ENCODE peak calls at places on chromosomes 4 and X, in seven cellular contexts. One of them, this sample, is unnamed.

GRCh38 chr4:22385615-22386014 is 130.3 kb downstream of the ADGRA3 start:
- DNase-seq in EH: peak
- DNase-seq in LoVo: no peak
- DNase-seq in stimulated activated CD4-positive, alpha-beta T cell treated with anti-CD3 and anti-CD28 coated beads, Interleukin-4, amount 100 ng/mL, for 1 hour: no peak
- DNase-seq in HEK293T: no peak
- DNase-seq in NCI-H1092: no peak
- DNase-seq in NCI-H2171 treated with DMSO at 0.1 percent for 48 hours: no peak
- DNase-seq in this sample: peak

GRCh38 chr4:182277402-182277801 is 34.2 kb downstream of the TENM3 start:
- DNase-seq in EH: peak
- DNase-seq in LoVo: no peak
- DNase-seq in stimulated activated CD4-positive, alpha-beta T cell treated with anti-CD3 and anti-CD28 coated beads, Interleukin-4, amount 100 ng/mL, for 1 hour: no peak
- DNase-seq in HEK293T: no peak
- DNase-seq in NCI-H1092: no peak
- DNase-seq in NCI-H2171 treated with DMSO at 0.1 percent for 48 hours: no peak
- DNase-seq in this sample: no peak

GRCh38 chr4:97984545-97985131 is 158.6 kb downstream of the STPG2 start:
- DNase-seq in EH: no peak
- DNase-seq in LoVo: no peak
- DNase-seq in stimulated activated CD4-positive, alpha-beta T cell treated with anti-CD3 and anti-CD28 coated beads, Interleukin-4, amount 100 ng/mL, for 1 hour: no peak
- DNase-seq in HEK293T: no peak
- DNase-seq in NCI-H1092: no peak
- DNase-seq in NCI-H2171 treated with DMSO at 0.1 percent for 48 hours: no peak
- DNase-seq in this sample: peak

GRCh38 chr4:78137538-78137937 is 80.4 kb downstream of the FRAS1 start:
- DNase-seq in EH: no peak
- DNase-seq in LoVo: no peak
- DNase-seq in stimulated activated CD4-positive, alpha-beta T cell treated with anti-CD3 and anti-CD28 coated beads, Interleukin-4, amount 100 ng/mL, for 1 hour: no peak
- DNase-seq in HEK293T: no peak
- DNase-seq in NCI-H1092: no peak
- DNase-seq in NCI-H2171 treated with DMSO at 0.1 percent for 48 hours: no peak
- DNase-seq in this sample: no peak

GRCh38 chrX:42149281-42149680 is 225.9 kb upstream of the CASK start:
- DNase-seq in EH: no peak
- DNase-seq in LoVo: no peak
- DNase-seq in stimulated activated CD4-positive, alpha-beta T cell treated with anti-CD3 and anti-CD28 coated beads, Interleukin-4, amount 100 ng/mL, for 1 hour: no peak
- DNase-seq in HEK293T: no peak
- DNase-seq in NCI-H1092: no peak
- DNase-seq in NCI-H2171 treated with DMSO at 0.1 percent for 48 hours: peak
- DNase-seq in this sample: no peak

GRCh38 chr4:87848622-87849351 is 16.0 kb downstream of the MEPE start:
- DNase-seq in EH: peak
- DNase-seq in LoVo: peak
- DNase-seq in stimulated activated CD4-positive, alpha-beta T cell treated with anti-CD3 and anti-CD28 coated beads, Interleukin-4, amount 100 ng/mL, for 1 hour: no peak
- DNase-seq in HEK293T: peak
- DNase-seq in NCI-H1092: peak
- DNase-seq in NCI-H2171 treated with DMSO at 0.1 percent for 48 hours: peak
- DNase-seq in this sample: no peak

GRCh38 chr4:183906736-183907651 is 1.9 kb downstream of the STOX2 start:
- DNase-seq in EH: no peak
- DNase-seq in LoVo: no peak
- DNase-seq in stimulated activated CD4-positive, alpha-beta T cell treated with anti-CD3 and anti-CD28 coated beads, Interleukin-4, amount 100 ng/mL, for 1 hour: no peak
- DNase-seq in HEK293T: peak
- DNase-seq in NCI-H1092: no peak
- DNase-seq in NCI-H2171 treated with DMSO at 0.1 percent for 48 hours: peak
- DNase-seq in this sample: peak

GRCh38 chr4:15314974-15315373 is 112.9 kb upstream of the C1QTNF7 start:
- DNase-seq in EH: peak
- DNase-seq in LoVo: no peak
- DNase-seq in stimulated activated CD4-positive, alpha-beta T cell treated with anti-CD3 and anti-CD28 coated beads, Interleukin-4, amount 100 ng/mL, for 1 hour: no peak
- DNase-seq in HEK293T: no peak
- DNase-seq in NCI-H1092: no peak
- DNase-seq in NCI-H2171 treated with DMSO at 0.1 percent for 48 hours: no peak
- DNase-seq in this sample: no peak

GRCh38 chr4:17647927-17648326 is 33.5 kb downstream of the MED28 start:
- DNase-seq in EH: no peak
- DNase-seq in LoVo: no peak
- DNase-seq in stimulated activated CD4-positive, alpha-beta T cell treated with anti-CD3 and anti-CD28 coated beads, Interleukin-4, amount 100 ng/mL, for 1 hour: no peak
- DNase-seq in HEK293T: no peak
- DNase-seq in NCI-H1092: no peak
- DNase-seq in NCI-H2171 treated with DMSO at 0.1 percent for 48 hours: no peak
- DNase-seq in this sample: no peak

GRCh38 chrX:139559383-139560042 is 29.0 kb downstream of the F9 start:
- DNase-seq in EH: peak
- DNase-seq in LoVo: peak
- DNase-seq in stimulated activated CD4-positive, alpha-beta T cell treated with anti-CD3 and anti-CD28 coated beads, Interleukin-4, amount 100 ng/mL, for 1 hour: no peak
- DNase-seq in HEK293T: peak
- DNase-seq in NCI-H1092: peak
- DNase-seq in NCI-H2171 treated with DMSO at 0.1 percent for 48 hours: peak
- DNase-seq in this sample: no peak

GRCh38 chrX:133813991-133814390 is 171.4 kb downstream of the GPC3 start:
- DNase-seq in EH: peak
- DNase-seq in LoVo: no peak
- DNase-seq in stimulated activated CD4-positive, alpha-beta T cell treated with anti-CD3 and anti-CD28 coated beads, Interleukin-4, amount 100 ng/mL, for 1 hour: no peak
- DNase-seq in HEK293T: no peak
- DNase-seq in NCI-H1092: no peak
- DNase-seq in NCI-H2171 treated with DMSO at 0.1 percent for 48 hours: no peak
- DNase-seq in this sample: no peak

GRCh38 chrX:40564447-40564846 is 16.3 kb upstream of the ATP6AP2 start:
- DNase-seq in EH: no peak
- DNase-seq in LoVo: no peak
- DNase-seq in stimulated activated CD4-positive, alpha-beta T cell treated with anti-CD3 and anti-CD28 coated beads, Interleukin-4, amount 100 ng/mL, for 1 hour: no peak
- DNase-seq in HEK293T: no peak
- DNase-seq in NCI-H1092: no peak
- DNase-seq in NCI-H2171 treated with DMSO at 0.1 percent for 48 hours: no peak
- DNase-seq in this sample: no peak

GRCh38 chr4:123351713-123352112 is 44.9 kb upstream of the SPRY1 start:
- DNase-seq in EH: no peak
- DNase-seq in LoVo: no peak
- DNase-seq in stimulated activated CD4-positive, alpha-beta T cell treated with anti-CD3 and anti-CD28 coated beads, Interleukin-4, amount 100 ng/mL, for 1 hour: no peak
- DNase-seq in HEK293T: no peak
- DNase-seq in NCI-H1092: no peak
- DNase-seq in NCI-H2171 treated with DMSO at 0.1 percent for 48 hours: no peak
- DNase-seq in this sample: no peak

GRCh38 chrX:84188320-84188834 is 378 bp upstream of the RPS6KA6 start:
- DNase-seq in EH: peak
- DNase-seq in LoVo: no peak
- DNase-seq in stimulated activated CD4-positive, alpha-beta T cell treated with anti-CD3 and anti-CD28 coated beads, Interleukin-4, amount 100 ng/mL, for 1 hour: peak
- DNase-seq in HEK293T: peak
- DNase-seq in NCI-H1092: peak
- DNase-seq in NCI-H2171 treated with DMSO at 0.1 percent for 48 hours: peak
- DNase-seq in this sample: peak

GRCh38 chrX:118839334-118839958 is 15.8 kb downstream of the ZCCHC12 start:
- DNase-seq in EH: peak
- DNase-seq in LoVo: peak
- DNase-seq in stimulated activated CD4-positive, alpha-beta T cell treated with anti-CD3 and anti-CD28 coated beads, Interleukin-4, amount 100 ng/mL, for 1 hour: peak
- DNase-seq in HEK293T: peak
- DNase-seq in NCI-H1092: peak
- DNase-seq in NCI-H2171 treated with DMSO at 0.1 percent for 48 hours: no peak
- DNase-seq in this sample: peak

GRCh38 chr4:86091201-86091600 is 268.7 kb downstream of the MAPK10 start:
- DNase-seq in EH: peak
- DNase-seq in LoVo: no peak
- DNase-seq in stimulated activated CD4-positive, alpha-beta T cell treated with anti-CD3 and anti-CD28 coated beads, Interleukin-4, amount 100 ng/mL, for 1 hour: no peak
- DNase-seq in HEK293T: no peak
- DNase-seq in NCI-H1092: no peak
- DNase-seq in NCI-H2171 treated with DMSO at 0.1 percent for 48 hours: no peak
- DNase-seq in this sample: no peak

GRCh38 chr4:53494851-53495250 is 96.4 kb downstream of the LNX1 start:
- DNase-seq in EH: peak
- DNase-seq in LoVo: no peak
- DNase-seq in stimulated activated CD4-positive, alpha-beta T cell treated with anti-CD3 and anti-CD28 coated beads, Interleukin-4, amount 100 ng/mL, for 1 hour: no peak
- DNase-seq in HEK293T: no peak
- DNase-seq in NCI-H1092: no peak
- DNase-seq in NCI-H2171 treated with DMSO at 0.1 percent for 48 hours: no peak
- DNase-seq in this sample: no peak

GRCh38 chrX:25003066-25003849 is 12.5 kb downstream of the ARX start:
- DNase-seq in EH: no peak
- DNase-seq in LoVo: no peak
- DNase-seq in stimulated activated CD4-positive, alpha-beta T cell treated with anti-CD3 and anti-CD28 coated beads, Interleukin-4, amount 100 ng/mL, for 1 hour: no peak
- DNase-seq in HEK293T: no peak
- DNase-seq in NCI-H1092: no peak
- DNase-seq in NCI-H2171 treated with DMSO at 0.1 percent for 48 hours: no peak
- DNase-seq in this sample: peak

GRCh38 chrX:106936246-106936645 is 16.0 kb downstream of the CLDN2 start:
- DNase-seq in EH: no peak
- DNase-seq in LoVo: no peak
- DNase-seq in stimulated activated CD4-positive, alpha-beta T cell treated with anti-CD3 and anti-CD28 coated beads, Interleukin-4, amount 100 ng/mL, for 1 hour: no peak
- DNase-seq in HEK293T: no peak
- DNase-seq in NCI-H1092: no peak
- DNase-seq in NCI-H2171 treated with DMSO at 0.1 percent for 48 hours: no peak
- DNase-seq in this sample: no peak

GRCh38 chrX:150037041-150037440 is 98.8 kb upstream of the EOLA2 start:
- DNase-seq in EH: peak
- DNase-seq in LoVo: no peak
- DNase-seq in stimulated activated CD4-positive, alpha-beta T cell treated with anti-CD3 and anti-CD28 coated beads, Interleukin-4, amount 100 ng/mL, for 1 hour: no peak
- DNase-seq in HEK293T: no peak
- DNase-seq in NCI-H1092: no peak
- DNase-seq in NCI-H2171 treated with DMSO at 0.1 percent for 48 hours: no peak
- DNase-seq in this sample: no peak

GRCh38 chr4:53830511-53830910 is 233.9 kb downstream of the CHIC2 start:
- DNase-seq in EH: no peak
- DNase-seq in LoVo: no peak
- DNase-seq in stimulated activated CD4-positive, alpha-beta T cell treated with anti-CD3 and anti-CD28 coated beads, Interleukin-4, amount 100 ng/mL, for 1 hour: no peak
- DNase-seq in HEK293T: no peak
- DNase-seq in NCI-H1092: no peak
- DNase-seq in NCI-H2171 treated with DMSO at 0.1 percent for 48 hours: no peak
- DNase-seq in this sample: no peak

GRCh38 chr4:53586121-53586816 is 5.0 kb downstream of the LNX1 start:
- DNase-seq in EH: peak
- DNase-seq in LoVo: no peak
- DNase-seq in stimulated activated CD4-positive, alpha-beta T cell treated with anti-CD3 and anti-CD28 coated beads, Interleukin-4, amount 100 ng/mL, for 1 hour: no peak
- DNase-seq in HEK293T: no peak
- DNase-seq in NCI-H1092: no peak
- DNase-seq in NCI-H2171 treated with DMSO at 0.1 percent for 48 hours: no peak
- DNase-seq in this sample: peak

GRCh38 chrX:130884627-130885026 is 18.4 kb downstream of the ENOX2 start:
- DNase-seq in EH: no peak
- DNase-seq in LoVo: no peak
- DNase-seq in stimulated activated CD4-positive, alpha-beta T cell treated with anti-CD3 and anti-CD28 coated beads, Interleukin-4, amount 100 ng/mL, for 1 hour: no peak
- DNase-seq in HEK293T: no peak
- DNase-seq in NCI-H1092: no peak
- DNase-seq in NCI-H2171 treated with DMSO at 0.1 percent for 48 hours: no peak
- DNase-seq in this sample: no peak

GRCh38 chr4:23881052-23881501 is 8.8 kb downstream of the PPARGC1A start:
- DNase-seq in EH: no peak
- DNase-seq in LoVo: no peak
- DNase-seq in stimulated activated CD4-positive, alpha-beta T cell treated with anti-CD3 and anti-CD28 coated beads, Interleukin-4, amount 100 ng/mL, for 1 hour: no peak
- DNase-seq in HEK293T: no peak
- DNase-seq in NCI-H1092: no peak
- DNase-seq in NCI-H2171 treated with DMSO at 0.1 percent for 48 hours: no peak
- DNase-seq in this sample: no peak

GRCh38 chr4:74146581-74147129 is 11.3 kb upstream of the MTHFD2L start:
- DNase-seq in EH: no peak
- DNase-seq in LoVo: no peak
- DNase-seq in stimulated activated CD4-positive, alpha-beta T cell treated with anti-CD3 and anti-CD28 coated beads, Interleukin-4, amount 100 ng/mL, for 1 hour: no peak
- DNase-seq in HEK293T: no peak
- DNase-seq in NCI-H1092: no peak
- DNase-seq in NCI-H2171 treated with DMSO at 0.1 percent for 48 hours: no peak
- DNase-seq in this sample: no peak

GRCh38 chr4:10023806-10024205 is 2.5 kb upstream of the SLC2A9 start:
- DNase-seq in EH: peak
- DNase-seq in LoVo: no peak
- DNase-seq in stimulated activated CD4-positive, alpha-beta T cell treated with anti-CD3 and anti-CD28 coated beads, Interleukin-4, amount 100 ng/mL, for 1 hour: no peak
- DNase-seq in HEK293T: no peak
- DNase-seq in NCI-H1092: no peak
- DNase-seq in NCI-H2171 treated with DMSO at 0.1 percent for 48 hours: no peak
- DNase-seq in this sample: no peak

GRCh38 chr4:184330008-184330400 is 112.3 kb upstream of the ENPP6 start:
- DNase-seq in EH: peak
- DNase-seq in LoVo: no peak
- DNase-seq in stimulated activated CD4-positive, alpha-beta T cell treated with anti-CD3 and anti-CD28 coated beads, Interleukin-4, amount 100 ng/mL, for 1 hour: no peak
- DNase-seq in HEK293T: no peak
- DNase-seq in NCI-H1092: no peak
- DNase-seq in NCI-H2171 treated with DMSO at 0.1 percent for 48 hours: no peak
- DNase-seq in this sample: peak

GRCh38 chrX:102976793-102977495 is 39.9 kb downstream of the RAB40AL start:
- DNase-seq in EH: peak
- DNase-seq in LoVo: peak
- DNase-seq in stimulated activated CD4-positive, alpha-beta T cell treated with anti-CD3 and anti-CD28 coated beads, Interleukin-4, amount 100 ng/mL, for 1 hour: no peak
- DNase-seq in HEK293T: no peak
- DNase-seq in NCI-H1092: no peak
- DNase-seq in NCI-H2171 treated with DMSO at 0.1 percent for 48 hours: no peak
- DNase-seq in this sample: peak

GRCh38 chr4:10243856-10244255 is 127.3 kb upstream of the WDR1 start:
- DNase-seq in EH: no peak
- DNase-seq in LoVo: no peak
- DNase-seq in stimulated activated CD4-positive, alpha-beta T cell treated with anti-CD3 and anti-CD28 coated beads, Interleukin-4, amount 100 ng/mL, for 1 hour: no peak
- DNase-seq in HEK293T: no peak
- DNase-seq in NCI-H1092: no peak
- DNase-seq in NCI-H2171 treated with DMSO at 0.1 percent for 48 hours: no peak
- DNase-seq in this sample: no peak

GRCh38 chr4:7625073-7625472 is 190.3 kb upstream of the PSAPL1 start:
- DNase-seq in EH: peak
- DNase-seq in LoVo: no peak
- DNase-seq in stimulated activated CD4-positive, alpha-beta T cell treated with anti-CD3 and anti-CD28 coated beads, Interleukin-4, amount 100 ng/mL, for 1 hour: no peak
- DNase-seq in HEK293T: no peak
- DNase-seq in NCI-H1092: peak
- DNase-seq in NCI-H2171 treated with DMSO at 0.1 percent for 48 hours: no peak
- DNase-seq in this sample: peak

GRCh38 chr4:105462610-105463009 is 11.3 kb downstream of the PPA2 start:
- DNase-seq in EH: no peak
- DNase-seq in LoVo: no peak
- DNase-seq in stimulated activated CD4-positive, alpha-beta T cell treated with anti-CD3 and anti-CD28 coated beads, Interleukin-4, amount 100 ng/mL, for 1 hour: no peak
- DNase-seq in HEK293T: no peak
- DNase-seq in NCI-H1092: no peak
- DNase-seq in NCI-H2171 treated with DMSO at 0.1 percent for 48 hours: no peak
- DNase-seq in this sample: no peak

GRCh38 chr4:99759346-99759984 is 57.2 kb upstream of the DAPP1 start:
- DNase-seq in EH: no peak
- DNase-seq in LoVo: no peak
- DNase-seq in stimulated activated CD4-positive, alpha-beta T cell treated with anti-CD3 and anti-CD28 coated beads, Interleukin-4, amount 100 ng/mL, for 1 hour: no peak
- DNase-seq in HEK293T: no peak
- DNase-seq in NCI-H1092: no peak
- DNase-seq in NCI-H2171 treated with DMSO at 0.1 percent for 48 hours: no peak
- DNase-seq in this sample: no peak

GRCh38 chr4:97786306-97786920 is 356.9 kb downstream of the STPG2 start:
- DNase-seq in EH: no peak
- DNase-seq in LoVo: no peak
- DNase-seq in stimulated activated CD4-positive, alpha-beta T cell treated with anti-CD3 and anti-CD28 coated beads, Interleukin-4, amount 100 ng/mL, for 1 hour: no peak
- DNase-seq in HEK293T: no peak
- DNase-seq in NCI-H1092: no peak
- DNase-seq in NCI-H2171 treated with DMSO at 0.1 percent for 48 hours: no peak
- DNase-seq in this sample: no peak

GRCh38 chrX:121558886-121559285 is 511.5 kb downstream of the GLUD2 start:
- DNase-seq in EH: no peak
- DNase-seq in LoVo: no peak
- DNase-seq in stimulated activated CD4-positive, alpha-beta T cell treated with anti-CD3 and anti-CD28 coated beads, Interleukin-4, amount 100 ng/mL, for 1 hour: no peak
- DNase-seq in HEK293T: no peak
- DNase-seq in NCI-H1092: no peak
- DNase-seq in NCI-H2171 treated with DMSO at 0.1 percent for 48 hours: no peak
- DNase-seq in this sample: no peak

This sample was measured in osteoblast.